ENCODE peak calls at places on chromosomes 11 and 22, in seven cellular contexts. G, M, P, K, Y, J and A are unnamed samples. For H3K36me3 and H3K27me3, the result is how much of the 10 kb centered on the place peaks cover.

GRCh38 chr11:128903248-128904041 is 12.3 kb downstream of the KCNJ5 start:
- DNase-seq in G (no peak), M (peak), P (no peak), K (peak), Y (no peak), J (no peak), A (no peak)

GRCh38 chr22:37462983-37463382 is 23.2 kb downstream of the MFNG start:
- DNase-seq in G (no peak), M (no peak), P (peak), K (no peak), Y (no peak), J (no peak), A (no peak)

GRCh38 chr11:65316311-65316978 is 1.8 kb downstream of the CDC42EP2 start:
- DNase-seq in G (peak), M (peak), P (no peak), K (no peak), Y (no peak), J (no peak), A (no peak)

GRCh38 chr11:67355023-67355793 is 1.9 kb upstream of the POLD4 start:
- DNase-seq in G (no peak), M (no peak), P (no peak), K (no peak), Y (peak), J (no peak), A (no peak)

GRCh38 chr11:129314381-129314780 is 61.3 kb upstream of the BARX2 start:
- DNase-seq in G (no peak), M (no peak), P (no peak), K (no peak), Y (no peak), J (no peak), A (no peak)

GRCh38 chr11:11577932-11578331 is 43.9 kb downstream of the GALNT18 start:
- DNase-seq in G (no peak), M (no peak), P (no peak), K (no peak), Y (no peak), J (no peak), A (no peak)

GRCh38 chr22:39174498-39175120 is 22.1 kb upstream of the CBX7 start:
- DNase-seq in G (peak), M (peak), P (peak), K (peak), Y (peak), J (peak), A (peak)

GRCh38 chr11:12600829-12601228 is 73.4 kb upstream of the TEAD1 start:
- DNase-seq in G (no peak), M (no peak), P (no peak), K (no peak), Y (no peak), J (no peak), A (no peak)

GRCh38 chr11:46099973-46100335 is 21.3 kb downstream of the PHF21A start:
- DNase-seq in G (no peak), M (no peak), P (no peak), K (no peak), Y (no peak), J (no peak), A (no peak)

GRCh38 chr22:22939537-22940368 is 52.1 kb downstream of the IGLL5 start:
- DNase-seq in G (no peak), M (no peak), P (no peak), K (peak), Y (no peak), J (no peak), A (no peak)

GRCh38 chr11:789951-790350 is at the start of gene CEND1:
- DNase-seq in G (no peak), M (peak), P (no peak), K (no peak), Y (no peak), J (no peak), A (no peak)

GRCh38 chr11:87290304-87290922 is 252.7 kb downstream of the TMEM135 start:
- DNase-seq in G (no peak), M (no peak), P (no peak), K (no peak), Y (no peak), J (no peak), A (no peak)

GRCh38 chr22:26602127-26602526 is 12.2 kb upstream of the TPST2 start:
- DNase-seq in G (no peak), M (no peak), P (no peak), K (no peak), Y (no peak), J (no peak), A (no peak)

GRCh38 chr22:39415506-39415905 is 15.9 kb downstream of the TAB1 start:
- DNase-seq in G (no peak), M (peak), P (no peak), K (no peak), Y (no peak), J (no peak), A (no peak)

GRCh38 chr22:47622541-47622940 is 860.1 kb downstream of the TBC1D22A start:
- DNase-seq in G (no peak), M (no peak), P (no peak), K (peak), Y (no peak), J (peak), A (no peak)

GRCh38 chr11:66543263-66544107 is 2.4 kb downstream of the ZDHHC24 start:
- DNase-seq in G (peak), M (peak), P (peak), K (peak), Y (peak), J (peak), A (peak)

GRCh38 chr11:31968774-31969433 is 122.0 kb upstream of the RCN1 start:
- DNase-seq in G (no peak), M (peak), P (no peak), K (no peak), Y (no peak), J (no peak), A (no peak)

GRCh38 chr22:32917577-32918375 is 116.3 kb downstream of the TIMP3 start:
- DNase-seq in G (no peak), M (peak), P (no peak), K (no peak), Y (no peak), J (no peak), A (no peak)

GRCh38 chr11:12914401-12914912 is 94.7 kb upstream of the RASSF10 start:
- DNase-seq in G (peak), M (peak), P (peak), K (no peak), Y (peak), J (no peak), A (no peak)

GRCh38 chr11:409008-409599 is 5.7 kb downstream of the SIGIRR start:
- DNase-seq in G (no peak), M (peak), P (no peak), K (peak), Y (peak), J (no peak), A (no peak)

GRCh38 chr11:126990716-126991480 is 9.7 kb downstream of the KIRREL3 start:
- DNase-seq in G (no peak), M (no peak), P (no peak), K (no peak), Y (no peak), J (no peak), A (no peak)

GRCh38 chr11:65787649-65788622 is 1.1 kb downstream of the OVOL1 start:
- DNase-seq in G (peak), M (no peak), P (no peak), K (peak), Y (peak), J (peak), A (no peak)

GRCh38 chr11:20193307-20193706 is 33.0 kb upstream of the DBX1 start:
- DNase-seq in G (no peak), M (no peak), P (no peak), K (no peak), Y (no peak), J (no peak), A (no peak)

GRCh38 chr11:8959546-8960166 is 4.6 kb downstream of the TMEM9B start:
- DNase-seq in G (peak), M (no peak), P (peak), K (peak), Y (peak), J (no peak), A (no peak)

GRCh38 chr11:100072131-100072530 is 615.0 kb upstream of the ARHGAP42 start:
- DNase-seq in G (no peak), M (no peak), P (no peak), K (no peak), Y (no peak), J (no peak), A (no peak)

GRCh38 chr11:61310749-61311148 is 15.6 kb upstream of the VWCE start:
- DNase-seq in G (no peak), M (no peak), P (no peak), K (no peak), Y (no peak), J (no peak), A (no peak)

GRCh38 chr11:61309739-61310138 is 14.6 kb upstream of the VWCE start:
- DNase-seq in G (no peak), M (no peak), P (no peak), K (no peak), Y (no peak), J (no peak), A (no peak)

DNA sequence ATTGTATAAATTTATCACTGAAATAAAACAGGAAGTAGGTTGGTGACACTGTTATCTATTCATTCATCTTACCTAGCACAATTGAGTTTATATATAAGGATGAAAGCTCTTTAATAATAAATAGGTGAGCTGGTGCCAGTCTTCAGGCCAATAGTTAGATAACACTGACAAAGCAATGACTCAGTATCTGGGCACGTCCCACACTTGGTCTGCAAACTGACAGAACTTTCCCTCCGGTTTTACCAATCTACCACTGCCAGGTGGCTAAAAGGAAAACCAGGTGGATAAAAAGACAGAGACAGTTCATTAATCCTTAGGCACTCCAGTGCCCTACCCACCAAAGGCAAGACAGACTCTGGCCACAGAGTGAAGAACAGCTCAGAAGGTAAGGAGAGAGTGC is 17.6 kb downstream of the DDB1 start:
- DNase-seq in G (no peak), M (no peak), P (no peak), K (no peak), Y (no peak), J (no peak), A (no peak)
- H3K36me3 ChIP-seq in G (under half), M (half or more), P (half or more), K (under half), Y (under half), J (half or more), A (half or more)

GRCh38 chr11:78008174-78008573 is 13.7 kb upstream of the INTS4 start:
- DNase-seq in G (no peak), M (no peak), P (no peak), K (no peak), Y (no peak), J (no peak), A (no peak)
- TF ChIP-seq CTCF in G (no peak), M (no peak), P (no peak), K (no peak), Y (no peak), J (no peak), A (no peak)

DNA sequence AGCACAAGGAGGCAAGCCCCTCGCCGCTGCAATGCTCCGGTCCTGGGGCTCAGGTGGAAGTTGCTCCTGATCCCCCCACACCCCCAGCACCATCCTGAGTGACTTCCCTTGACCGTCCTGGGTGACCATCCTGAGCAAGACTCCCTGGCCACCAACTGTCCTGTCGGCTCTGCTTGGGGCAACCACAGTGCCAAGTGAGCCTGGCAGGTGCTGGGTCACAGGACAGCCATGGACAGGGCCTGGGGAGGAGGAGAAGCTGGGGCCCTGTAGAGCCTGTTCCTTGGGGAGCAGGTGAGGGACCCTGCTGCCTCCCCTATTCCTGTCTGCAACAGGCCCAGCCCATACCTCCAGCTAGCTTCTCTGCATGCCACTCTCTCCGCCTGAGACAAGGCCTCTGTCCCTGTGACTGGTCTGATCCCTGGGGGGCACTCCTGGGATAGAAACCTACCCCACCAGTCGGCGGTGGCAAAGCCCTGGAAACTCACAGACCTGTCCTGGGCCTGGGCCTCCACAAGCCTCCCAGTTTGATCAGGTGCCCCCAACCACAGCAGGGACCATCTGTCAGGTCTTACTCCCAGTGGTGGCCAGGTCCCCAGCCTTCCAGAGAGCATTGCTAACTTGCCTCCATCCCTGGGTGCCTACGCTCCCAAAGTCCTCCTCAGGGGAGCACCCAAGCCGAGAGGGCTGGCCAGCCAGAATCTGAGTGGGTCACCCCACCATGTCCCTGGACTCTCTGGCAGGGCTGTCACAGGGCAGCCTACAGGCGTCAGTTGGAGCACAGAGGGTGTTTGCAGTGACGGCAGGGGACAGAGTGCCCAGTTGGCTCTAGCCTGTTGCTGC is 68.7 kb upstream of the WNT7B start:
- DNase-seq in G (no peak), M (peak), P (no peak), K (peak), Y (peak), J (peak), A (no peak)
- H3K27me3 ChIP-seq in G (under half), M (under half), P (under half), K (under half), Y (under half), J (under half), A (under half)

DNA sequence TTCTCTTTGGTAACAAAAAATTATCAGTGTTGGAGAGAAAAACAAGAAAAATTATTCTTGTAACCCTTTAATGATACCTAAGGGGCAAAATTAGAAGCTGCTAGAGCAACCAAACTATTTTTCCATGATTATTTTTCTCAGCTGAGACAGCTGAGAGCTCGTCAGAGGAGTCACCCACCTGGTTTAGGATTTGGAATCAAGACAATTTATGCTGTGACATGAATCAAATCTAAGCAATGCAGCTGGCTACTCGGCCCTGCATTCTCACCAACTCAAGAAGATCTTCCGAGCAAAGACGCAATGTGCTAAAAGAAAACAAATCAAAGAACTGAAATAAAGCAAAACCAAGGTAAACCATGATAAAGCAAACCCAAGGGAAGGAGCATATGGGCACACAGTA is 15.2 kb upstream of the EFCAB6 start:
- DNase-seq in G (no peak), M (no peak), P (no peak), K (no peak), Y (no peak), J (no peak), A (no peak)
- H3K36me3 ChIP-seq in G (under half), M (under half), P (under half), K (under half), Y (under half), J (under half), A (under half)

GRCh38 chr11:71355266-71355665 is 92.9 kb downstream of the DHCR7 start:
- DNase-seq in G (no peak), M (no peak), P (no peak), K (no peak), Y (no peak), J (no peak), A (no peak)

GRCh38 chr11:71356904-71357303 is 91.3 kb downstream of the DHCR7 start:
- DNase-seq in G (no peak), M (no peak), P (no peak), K (no peak), Y (no peak), J (no peak), A (no peak)

GRCh38 chr11:71354394-71355105 is 93.6 kb downstream of the DHCR7 start:
- DNase-seq in G (no peak), M (no peak), P (no peak), K (no peak), Y (no peak), J (no peak), A (no peak)

GRCh38 chr11:71357414-71357813 is 90.8 kb downstream of the DHCR7 start:
- DNase-seq in G (no peak), M (no peak), P (no peak), K (no peak), Y (no peak), J (no peak), A (no peak)

DNA sequence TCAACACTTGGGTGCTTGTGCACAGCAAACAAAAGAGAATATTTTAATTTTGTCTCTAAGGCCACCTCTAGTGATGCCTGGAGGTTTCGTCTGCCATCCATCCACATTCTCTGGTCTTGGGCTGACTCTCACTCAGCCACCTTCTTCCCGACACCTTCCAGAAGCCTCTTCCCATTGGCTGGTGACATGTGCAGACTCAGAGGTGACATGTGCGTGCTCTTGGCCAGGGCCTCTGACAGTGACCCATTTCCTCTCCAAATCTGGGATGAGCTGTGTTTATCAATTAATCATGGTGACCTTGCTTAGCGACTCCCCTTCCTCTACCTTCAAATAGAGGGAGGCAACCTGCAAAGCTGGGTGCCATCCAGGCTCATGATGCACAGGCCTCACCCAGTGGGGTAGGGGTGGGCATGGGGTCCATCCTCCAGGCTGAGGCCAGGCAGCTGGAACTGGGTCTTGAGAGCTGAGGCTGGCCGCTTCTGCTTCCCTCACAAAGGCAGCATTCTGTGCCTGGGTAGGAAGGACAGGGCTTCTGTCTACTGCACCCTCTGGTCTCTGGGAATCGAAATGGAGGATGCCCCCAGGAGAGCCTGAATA is 91.8 kb downstream of the DHCR7 start:
- DNase-seq in G (no peak), M (no peak), P (no peak), K (no peak), Y (no peak), J (no peak), A (no peak)
- TF ChIP-seq CTCF in G (no peak), M (no peak), P (no peak), K (no peak), Y (no peak), J (no peak), A (no peak)

GRCh38 chr11:68843703-68844312 is 2.1 kb upstream of the CPT1A start:
- DNase-seq in G (peak), M (peak), P (peak), K (peak), Y (peak), J (peak), A (peak)
- H3K27me3 ChIP-seq in G (under half), M (under half), P (under half), K (under half), Y (under half), J (under half), A (under half)

GRCh38 chr11:64269380-64270234 is 14.9 kb downstream of the BAD start:
- DNase-seq in G (peak), M (peak), P (peak), K (peak), Y (peak), J (peak), A (peak)

GRCh38 chr11:64266339-64266738 is 15.0 kb downstream of the PLCB3 start:
- DNase-seq in G (no peak), M (no peak), P (no peak), K (no peak), Y (no peak), J (no peak), A (no peak)

GRCh38 chr11:64267207-64267945 is 16.0 kb downstream of the PLCB3 start:
- DNase-seq in G (peak), M (no peak), P (no peak), K (no peak), Y (no peak), J (no peak), A (no peak)

GRCh38 chr11:64268687-64269379 is 15.6 kb downstream of the BAD start:
- DNase-seq in G (peak), M (peak), P (no peak), K (peak), Y (peak), J (peak), A (no peak)

GRCh38 chr11:64268028-64268686 is 16.3 kb downstream of the BAD start:
- DNase-seq in G (no peak), M (no peak), P (no peak), K (no peak), Y (no peak), J (no peak), A (no peak)
- H3K36me3 ChIP-seq in G (under half), M (under half), P (under half), K (under half), Y (under half), J (under half), A (under half)

GRCh38 chr11:59102259-59102765 is 4.7 kb upstream of the FAM111B start:
- DNase-seq in G (peak), M (peak), P (no peak), K (peak), Y (peak), J (peak), A (peak)
- TF ChIP-seq CTCF in G (peak), M (no peak), P (no peak), K (peak), Y (peak), J (no peak), A (no peak)

DNA sequence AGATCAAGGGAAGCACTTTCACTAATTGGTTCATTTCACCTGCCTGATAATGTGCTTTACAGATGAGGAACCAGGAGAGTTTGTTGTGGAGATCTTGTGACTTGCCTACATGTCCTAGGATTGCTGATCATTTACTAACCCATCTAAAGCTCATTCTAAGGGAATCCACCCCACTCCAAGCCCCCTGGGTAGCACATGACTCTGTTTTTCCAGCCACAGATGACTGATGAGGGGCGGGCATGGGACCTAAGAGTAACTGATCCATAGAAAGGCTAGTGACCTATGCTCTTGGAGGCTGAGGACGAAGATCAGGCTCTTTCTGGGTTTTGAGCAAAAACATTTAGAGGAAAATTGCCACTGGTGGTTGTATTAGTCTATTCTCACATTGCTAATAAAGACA is 378.1 kb downstream of the CADM1 start:
- DNase-seq in G (no peak), M (no peak), P (no peak), K (no peak), Y (no peak), J (no peak), A (no peak)
- H3K27me3 ChIP-seq in G (under half), M (under half), P (under half), K (under half), Y (under half), J (under half), A (under half)